ENCODE peak calls at places on chromosomes 12 and 14, in four cellular contexts. V is GM12878, Y is SK-N-SH, U is K562. B is an unnamed sample.

GRCh38 chr12:9032202-9032964 is 43.0 kb downstream of the KLRG1 start:
- DNase-seq in U (no peak), V (no peak), Y (no peak), B (no peak)

GRCh38 chr14:73261520-73262426 is 24.5 kb downstream of the PAPLN start:
- DNase-seq in U (no peak), V (no peak), Y (peak), B (no peak)

GRCh38 chr12:47079365-47079893 is at the start of gene PCED1B:
- DNase-seq in Y (peak), U (peak), V (no peak), B (peak)

GRCh38 chr14:34554540-34555250 is 15.2 kb upstream of the EAPP start:
- DNase-seq in V (no peak), U (no peak), Y (peak), B (no peak)

GRCh38 chr14:32023540-32023939 is 53.6 kb upstream of the ARHGAP5 start:
- DNase-seq in Y (no peak), V (no peak), U (no peak), B (no peak)

GRCh38 chr12:89347325-89347829 is 4.9 kb downstream of the DUSP6 start:
- DNase-seq in Y (no peak), V (no peak), U (no peak), B (no peak)

GRCh38 chr12:69555461-69555860 is 29.8 kb upstream of the CCT2 start:
- DNase-seq in Y (no peak), V (no peak), U (no peak), B (no peak)

GRCh38 chr12:117680311-117680710 is 288.5 kb downstream of the KSR2 start:
- DNase-seq in U (no peak), V (no peak), Y (no peak), B (no peak)

GRCh38 chr14:30443368-30444007 is 115.5 kb upstream of the G2E3 start:
- DNase-seq in Y (peak), V (no peak), U (no peak), B (no peak)

GRCh38 chr14:75443203-75443969 is 15.6 kb downstream of the JDP2 start:
- DNase-seq in Y (no peak), U (no peak), V (no peak), B (no peak)

DNA sequence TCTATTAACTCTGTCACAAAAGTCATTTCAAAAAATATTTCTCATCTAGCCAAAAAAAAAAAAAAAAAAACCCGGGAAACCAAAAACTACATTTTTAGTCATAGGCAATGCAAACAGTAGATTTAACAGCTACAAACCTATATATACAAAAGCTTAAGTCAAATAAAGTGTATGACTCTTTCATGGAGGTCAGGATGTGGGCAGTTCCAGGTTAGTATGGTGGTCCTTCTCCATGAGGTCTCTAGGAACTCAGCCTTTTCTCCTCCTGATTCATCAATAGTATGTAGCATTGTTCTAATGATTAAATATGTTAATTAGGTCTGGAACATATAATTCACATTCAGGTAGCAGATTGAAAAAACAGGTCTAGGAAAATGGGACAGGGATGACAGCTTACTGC is 586.5 kb downstream of the SLC16A7 start:
- DNase-seq in V (no peak), U (no peak), Y (no peak), B (no peak)
- TF ChIP-seq USF1 in V (no peak), U (no peak), Y (no peak), B (no peak)

GRCh38 chr14:89331398-89331797 is 85.6 kb downstream of the FOXN3 start:
- DNase-seq in V (peak), Y (no peak), U (no peak), B (no peak)

GRCh38 chr14:89327771-89328212 is 89.2 kb downstream of the FOXN3 start:
- DNase-seq in V (no peak), U (no peak), Y (no peak), B (no peak)

GRCh38 chr14:89330236-89331002 is 86.6 kb downstream of the FOXN3 start:
- DNase-seq in V (no peak), Y (no peak), U (no peak), B (no peak)

GRCh38 chr14:89336338-89336737 is 80.7 kb downstream of the FOXN3 start:
- DNase-seq in V (no peak), U (no peak), Y (no peak), B (no peak)

DNA sequence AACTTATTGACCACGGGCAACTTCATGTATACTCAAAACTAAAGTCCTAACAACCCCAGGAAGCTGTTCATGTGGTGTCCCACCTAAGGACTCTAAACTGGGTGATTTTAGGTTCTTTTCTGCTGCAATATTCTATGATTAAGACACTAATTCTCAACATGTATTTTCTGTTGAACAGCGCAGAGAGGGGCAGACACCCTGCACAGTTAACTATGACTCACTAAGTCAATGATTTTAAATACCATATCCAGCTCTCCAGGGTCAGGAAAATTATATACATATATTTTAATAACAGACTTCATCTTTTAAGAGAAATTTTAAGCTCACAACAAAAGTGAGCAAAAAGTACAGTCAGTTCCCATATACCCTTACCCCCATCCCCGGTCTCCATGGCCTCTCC is 85.0 kb downstream of the FOXN3 start:
- DNase-seq in Y (no peak), U (no peak), V (no peak), B (no peak)
- TF ChIP-seq USF1 in Y (no peak), U (no peak), V (no peak), B (no peak)

DNA sequence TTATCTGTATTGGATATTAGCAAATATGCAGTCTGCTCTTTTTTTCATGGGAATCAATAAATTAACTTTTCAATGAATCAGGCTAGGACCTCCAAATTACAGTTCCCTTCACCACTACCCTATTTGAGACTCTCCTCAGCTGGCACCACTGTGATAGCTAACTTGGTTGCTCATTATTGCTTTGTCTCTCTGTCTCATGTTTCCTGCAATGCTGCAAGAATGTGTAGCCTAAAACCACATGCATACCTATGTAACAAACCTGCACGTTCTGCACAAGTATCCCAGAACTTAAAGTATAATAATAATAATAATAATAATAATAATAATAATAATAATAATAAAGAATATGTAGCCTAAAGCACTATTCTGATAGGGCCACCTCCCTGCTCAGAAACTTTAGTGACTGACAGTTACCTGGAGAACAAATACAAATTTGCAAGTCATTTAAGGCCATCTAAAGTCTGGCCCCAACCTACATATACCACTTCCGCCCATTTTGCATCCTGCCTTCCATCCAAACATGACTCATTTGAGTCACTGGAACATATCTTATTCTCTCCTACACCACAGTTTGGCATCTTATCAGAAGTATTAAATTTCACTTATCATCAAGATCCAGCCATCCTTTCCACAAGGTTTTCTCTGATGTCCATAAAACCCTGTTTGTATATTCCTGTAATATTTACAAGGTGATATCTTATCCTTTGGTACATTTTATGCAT is 215.1 kb downstream of the LRRK2 start:
- DNase-seq in V (no peak), Y (no peak), U (no peak), B (no peak)
- TF ChIP-seq USF1 in V (no peak), Y (no peak), U (no peak), B (no peak)

DNA sequence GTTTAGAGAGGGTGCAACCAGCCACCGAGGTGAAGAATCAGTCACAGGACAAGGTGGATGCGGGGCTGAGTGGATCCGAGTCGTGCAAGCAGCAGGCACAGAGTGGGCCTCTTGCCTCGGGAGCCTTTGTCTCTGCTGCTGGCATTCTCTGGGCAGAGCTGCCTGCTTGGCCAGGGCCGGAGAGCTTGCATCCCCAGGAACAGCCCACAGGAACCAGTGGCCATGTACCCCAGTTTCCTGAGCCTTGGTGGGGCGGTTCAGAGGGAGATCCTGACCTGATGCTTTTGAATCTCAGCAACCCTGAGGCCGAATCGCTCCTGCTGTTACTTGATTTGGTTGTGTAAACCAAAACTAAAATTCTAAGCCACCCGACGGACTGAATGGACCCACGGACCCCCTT is 50.1 kb upstream of the EIF5 start:
- DNase-seq in V (no peak), Y (no peak), U (no peak), B (no peak)
- TF ChIP-seq USF1 in V (no peak), Y (no peak), U (no peak), B (no peak)

DNA sequence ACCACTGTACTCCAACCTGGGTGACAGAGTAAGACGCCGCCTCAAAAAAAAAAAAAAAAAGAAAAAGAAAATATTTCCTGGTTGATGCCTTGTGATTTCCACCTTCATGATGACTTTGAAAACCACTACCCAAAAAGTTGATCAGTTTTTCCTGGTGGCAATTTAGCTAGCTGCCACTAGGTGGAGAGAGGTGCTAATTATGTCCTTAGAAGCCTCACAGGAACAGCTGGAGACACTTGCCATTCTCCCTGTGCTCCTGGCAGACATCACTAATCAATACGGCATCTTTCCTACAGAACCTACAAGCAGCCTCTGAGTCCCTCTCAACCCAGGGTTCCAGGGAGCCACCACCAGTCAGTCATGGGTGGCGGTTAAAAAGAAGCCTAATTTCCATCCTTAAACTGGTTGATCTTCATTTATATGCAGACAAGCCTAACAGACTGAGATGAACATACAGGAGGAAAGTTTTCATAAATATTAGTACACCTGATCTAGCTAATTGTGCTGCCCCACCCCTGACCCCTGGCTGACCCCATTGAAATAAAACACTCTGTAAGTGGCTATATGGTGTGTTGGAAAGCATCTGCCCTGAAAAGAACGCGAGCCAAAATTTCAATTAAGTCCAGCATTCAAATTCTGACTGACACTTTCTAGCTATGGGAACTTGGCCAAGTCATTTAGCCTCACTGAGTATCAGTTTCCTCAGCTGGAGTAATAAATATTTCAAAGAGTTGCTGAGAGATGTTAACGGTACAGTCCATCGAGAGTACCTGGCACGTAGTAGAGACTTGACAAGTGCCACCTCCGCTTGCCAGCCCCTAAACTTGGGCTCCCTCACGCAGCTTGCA is 6.2 kb upstream of the OAS1 start:
- DNase-seq in U (peak), V (no peak), Y (peak), B (peak)
- TF ChIP-seq USF1 in U (no peak), V (no peak), Y (no peak), B (no peak)